ENCODE peak calls at places on chromosomes 3 and 15, in ten cellular contexts. V is neural progenitor cell; G is uterus; T is brain microvascular endothelial cell; C is CD4-positive, alpha-beta memory T cell; P is CD8-positive, alpha-beta T cell; D is neuronal stem cell; U is HCT116; I is iPS DF 6.9; M is HepG2. E is an unnamed sample. For H3K36me3, the result is how much of the 10 kb centered on the place peaks cover.

GRCh38 chr3:124174463-124174862 is 182.5 kb upstream of the ROPN1 start:
- DNase-seq in U (no peak), D (no peak), P (no peak), G (peak), C (no peak), V (no peak), M (no peak), T (no peak), I (no peak), E (no peak)

GRCh38 chr3:72039677-72040076 is 254.7 kb upstream of the PROK2 start:
- DNase-seq in P (no peak), V (no peak), I (no peak), G (no peak), D (no peak), M (no peak), T (no peak), C (no peak), U (no peak), E (no peak)

GRCh38 chr3:155771126-155771525 is 26.3 kb upstream of the PLCH1 start:
- DNase-seq in T (no peak), D (no peak), M (no peak), I (no peak), V (no peak), G (no peak), P (no peak), U (no peak), C (no peak), E (no peak)

GRCh38 chr3:125163739-125164601 is 48.6 kb downstream of the SLC12A8 start:
- DNase-seq in M (peak), P (no peak), T (no peak), I (no peak), G (no peak), V (peak), U (no peak), C (no peak), D (no peak), E (no peak)

GRCh38 chr3:33919312-33919711 is 120.9 kb downstream of the PDCD6IP start:
- DNase-seq in V (no peak), I (no peak), P (no peak), D (no peak), G (no peak), M (no peak), T (no peak), U (no peak), C (no peak), E (no peak)

GRCh38 chr3:52090131-52090548 is 33.8 kb upstream of the DUSP7 start:
- DNase-seq in P (no peak), U (peak), I (no peak), G (peak), T (peak), C (no peak), D (no peak), M (no peak), V (no peak), E (no peak)

GRCh38 chr3:160924776-160925175 is 168.7 kb downstream of the PPM1L start:
- DNase-seq in P (no peak), U (no peak), M (no peak), I (no peak), G (no peak), D (no peak), T (no peak), C (no peak), V (no peak), E (no peak)

GRCh38 chr15:41011055-41011815 is 58.0 kb downstream of the CHAC1 start:
- DNase-seq in I (no peak), P (no peak), D (no peak), M (no peak), C (no peak), G (no peak), T (no peak), U (no peak), V (no peak), E (no peak)

GRCh38 chr15:101635944-101636727 is 16.0 kb downstream of the TM2D3 start:
- DNase-seq in T (no peak), V (no peak), C (no peak), P (no peak), G (no peak), I (no peak), D (no peak), U (no peak), M (no peak), E (no peak)

GRCh38 chr15:25710184-25710583 is 152.9 kb downstream of the ATP10A start:
- DNase-seq in U (no peak), T (no peak), M (peak), G (no peak), I (no peak), D (peak), C (peak), V (peak), P (peak), E (no peak)

GRCh38 chr15:38558714-38559059 is 5.9 kb downstream of the RASGRP1 start:
- DNase-seq in G (no peak), T (peak), P (no peak), U (no peak), M (no peak), I (no peak), D (no peak), V (peak), C (no peak), E (no peak)

GRCh38 chr3:156581954-156582353 is 27.0 kb upstream of the SSR3 start:
- DNase-seq in T (no peak), V (no peak), U (no peak), D (no peak), P (no peak), G (no peak), C (no peak), M (no peak), I (no peak), E (no peak)

GRCh38 chr3:100075163-100075562 is 39.1 kb downstream of the FILIP1L start:
- DNase-seq in M (no peak), V (no peak), T (no peak), G (no peak), P (no peak), D (no peak), I (no peak), C (no peak), U (no peak), E (no peak)

GRCh38 chr3:85737846-85738245 is 779.1 kb downstream of the CADM2 start:
- DNase-seq in G (no peak), I (no peak), M (no peak), C (no peak), P (no peak), D (no peak), V (no peak), T (no peak), U (no peak), E (no peak)

GRCh38 chr3:71862374-71863145 is 77.6 kb upstream of the PROK2 start:
- DNase-seq in U (no peak), V (no peak), I (no peak), C (no peak), T (no peak), P (no peak), D (no peak), M (no peak), G (no peak), E (no peak)

GRCh38 chr15:71078506-71079207 is 36.6 kb upstream of the THSD4 start:
- DNase-seq in P (no peak), T (no peak), C (no peak), V (no peak), G (no peak), I (no peak), D (no peak), U (no peak), M (no peak), E (no peak)

GRCh38 chr15:50067254-50067653 is 51.8 kb downstream of the ATP8B4 start:
- DNase-seq in T (no peak), V (no peak), M (no peak), G (no peak), P (no peak), U (no peak), C (no peak), D (no peak), I (no peak), E (no peak)

GRCh38 chr3:130800829-130801228 is 54.2 kb upstream of the PIK3R4 start:
- DNase-seq in G (no peak), V (peak), C (no peak), P (no peak), U (no peak), D (no peak), I (no peak), M (peak), T (no peak), E (no peak)

GRCh38 chr3:142808103-142808917 is 80.6 kb downstream of the PCOLCE2 start:
- DNase-seq in V (no peak), P (no peak), T (peak), C (no peak), I (no peak), D (no peak), G (no peak), M (peak), U (peak), E (no peak)

GRCh38 chr3:4419920-4420319 is 47.1 kb downstream of the SUMF1 start:
- DNase-seq in V (no peak), C (no peak), U (no peak), I (no peak), G (no peak), P (no peak), D (no peak), M (no peak), T (no peak), E (no peak)

GRCh38 chr3:12681586-12682371 is 17.9 kb upstream of the RAF1 start:
- DNase-seq in D (no peak), U (no peak), P (no peak), C (no peak), M (no peak), T (peak), I (no peak), G (no peak), V (no peak), E (no peak)

GRCh38 chr3:7618606-7619005 is 757.7 kb downstream of the GRM7 start:
- DNase-seq in V (no peak), U (no peak), C (no peak), D (no peak), P (no peak), M (no peak), T (no peak), I (no peak), G (no peak), E (no peak)

GRCh38 chr15:39585871-39586301 is 5.0 kb downstream of the THBS1 start:
- DNase-seq in P (no peak), D (no peak), V (no peak), M (no peak), G (no peak), T (no peak), U (no peak), C (no peak), I (no peak), E (no peak)

GRCh38 chr3:3776607-3777006 is 22.6 kb upstream of the LRRN1 start:
- DNase-seq in C (no peak), G (no peak), T (no peak), P (no peak), I (no peak), D (no peak), V (no peak), M (no peak), U (no peak), E (no peak)

GRCh38 chr3:53026423-53027162 is 19.3 kb downstream of the SFMBT1 start:
- DNase-seq in T (no peak), P (no peak), V (no peak), G (no peak), M (no peak), D (no peak), U (no peak), I (no peak), C (no peak), E (no peak)

GRCh38 chr15:24933716-24934115 is 21.1 kb upstream of the SNRPN start:
- DNase-seq in M (no peak), U (no peak), P (no peak), I (no peak), D (no peak), V (no peak), C (no peak), T (no peak), G (no peak), E (no peak)

GRCh38 chr15:68782589-68783161 is 38.0 kb downstream of the ANP32A start:
- DNase-seq in U (no peak), C (no peak), T (no peak), P (no peak), V (no peak), G (no peak), D (no peak), I (no peak), M (no peak), E (no peak)

GRCh38 chr15:68781766-68782588 is 38.7 kb downstream of the ANP32A start:
- DNase-seq in U (no peak), V (no peak), M (no peak), T (no peak), P (peak), D (no peak), I (no peak), C (no peak), G (peak), E (no peak)

GRCh38 chr15:68784206-68784605 is 36.5 kb downstream of the ANP32A start:
- DNase-seq in D (no peak), V (no peak), U (no peak), C (no peak), M (no peak), P (no peak), I (no peak), G (no peak), T (no peak), E (no peak)

GRCh38 chr15:68781209-68781608 is 39.5 kb downstream of the ANP32A start:
- DNase-seq in D (no peak), U (no peak), I (no peak), C (no peak), M (no peak), V (no peak), G (no peak), P (no peak), T (no peak), E (no peak)

DNA sequence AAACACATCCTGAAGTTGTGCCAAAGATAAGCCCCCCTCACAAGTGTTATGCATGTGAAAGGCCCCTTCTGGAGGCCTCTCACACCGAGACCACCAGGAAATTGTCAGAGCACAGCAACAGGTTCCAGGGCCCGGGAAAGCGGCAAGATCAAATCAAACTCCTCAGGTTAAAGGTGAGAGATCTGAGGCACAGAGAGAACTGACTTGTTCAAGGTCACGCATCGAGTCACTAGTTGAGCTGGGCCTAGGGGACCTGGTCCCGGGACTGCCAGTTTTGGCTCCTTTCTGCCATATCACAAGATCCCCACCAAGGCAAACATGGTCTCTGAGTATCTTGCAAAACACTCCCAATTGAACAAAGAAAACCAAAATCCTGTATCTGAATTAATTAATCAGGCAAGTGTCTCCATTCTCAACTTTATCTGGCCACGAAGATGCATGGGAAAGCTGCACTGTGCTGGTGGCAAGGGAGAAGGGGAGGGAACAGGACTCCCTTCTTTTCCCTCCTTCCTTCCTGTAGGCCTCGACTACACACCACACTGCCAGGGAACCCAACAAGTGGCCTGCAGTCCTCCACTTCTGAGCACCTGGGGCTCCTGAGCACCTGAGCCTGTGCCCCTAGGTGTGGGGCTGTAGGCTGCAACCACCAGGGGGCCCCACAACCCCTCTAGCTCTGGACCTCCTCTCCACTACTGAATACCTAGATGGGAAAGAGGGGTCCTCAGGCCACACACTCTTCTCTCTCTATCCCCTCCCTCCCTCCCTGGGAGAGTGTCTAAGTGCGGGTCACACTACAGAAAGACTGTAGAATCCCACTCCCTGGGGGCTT is 37.3 kb downstream of the ANP32A start:
- DNase-seq in D (no peak), C (peak), M (peak), T (no peak), U (peak), I (peak), V (peak), P (peak), G (no peak), E (peak)
- H3K36me3 ChIP-seq in D (half or more), C (half or more), M (half or more), T (under half), U (under half), I (under half), V (under half), P (under half), G (under half), E (under half)

GRCh38 chr3:15023719-15024118 is 41.4 kb downstream of the MRPS25 start:
- DNase-seq in V (no peak), T (no peak), D (no peak), U (no peak), G (no peak), P (no peak), C (no peak), I (no peak), M (no peak), E (no peak)

DNA sequence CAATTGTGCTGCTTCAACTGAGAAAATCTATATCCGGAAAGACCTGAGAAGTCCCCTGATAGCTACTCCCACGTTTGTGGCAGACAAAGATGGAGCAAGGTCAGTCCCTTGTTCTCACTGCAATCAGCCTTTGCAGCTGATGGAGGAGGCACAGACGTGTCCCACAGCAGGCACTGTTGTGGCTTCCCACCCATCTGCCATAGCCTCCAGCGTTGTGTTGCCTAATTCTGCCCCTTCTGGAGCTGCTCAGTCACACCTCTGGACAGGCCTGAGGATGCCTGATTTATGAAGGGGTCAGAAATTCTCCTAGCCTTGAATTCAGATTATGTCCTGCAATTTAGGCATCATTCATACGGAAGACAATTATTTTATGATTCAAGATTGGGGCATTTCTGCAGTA is 41.9 kb downstream of the MRPS25 start:
- DNase-seq in T (no peak), G (no peak), V (no peak), P (no peak), C (no peak), U (no peak), M (no peak), D (no peak), I (no peak), E (no peak)
- H3K36me3 ChIP-seq in T (under half), G (under half), V (under half), P (under half), C (under half), U (under half), M (half or more), D (half or more), I (under half), E (under half)

DNA sequence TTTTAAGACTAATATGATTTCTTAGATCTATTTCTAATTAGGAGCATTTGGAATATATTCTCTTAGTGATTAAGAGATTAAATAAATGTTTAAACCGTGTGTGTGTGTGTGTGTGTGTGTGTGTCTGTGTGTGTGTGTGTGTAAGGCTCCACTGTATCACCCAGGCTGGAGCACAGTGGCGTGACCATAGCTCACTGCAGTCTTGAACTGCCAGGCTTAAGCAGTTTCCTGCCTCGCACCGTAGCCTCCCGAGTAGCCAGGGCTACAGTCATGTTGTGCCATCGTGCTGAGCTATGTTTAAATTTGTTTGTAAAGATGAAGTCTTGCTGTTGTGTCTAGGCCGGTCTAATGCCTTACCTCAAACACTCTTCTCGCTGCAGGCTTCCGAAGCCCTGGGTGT is 109.4 kb downstream of the KLHL25 start:
- DNase-seq in I (no peak), G (no peak), V (no peak), P (no peak), M (no peak), U (no peak), D (no peak), T (no peak), C (no peak), E (no peak)
- H3K36me3 ChIP-seq in I (under half), G (under half), V (under half), P (under half), M (under half), U (under half), D (half or more), T (under half), C (under half), E (under half)

DNA sequence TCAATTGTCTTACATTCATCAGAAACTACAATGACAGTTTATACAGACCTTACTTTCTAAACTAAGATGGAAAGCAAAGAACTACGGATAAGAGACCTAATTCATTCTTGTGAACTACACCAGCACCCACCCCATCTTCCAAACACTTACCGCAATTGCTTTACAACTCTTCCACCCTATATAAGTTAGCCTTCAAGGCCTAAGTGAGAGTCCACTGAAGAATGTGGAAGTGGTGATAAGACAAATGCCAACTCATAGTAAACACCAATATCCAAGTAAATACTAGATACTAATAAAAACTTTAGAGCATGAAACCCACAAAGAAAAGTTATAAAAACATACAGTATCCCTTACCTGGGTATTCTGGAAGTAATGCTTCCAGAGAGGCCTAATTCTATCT is 13.6 kb downstream of the ARF4 start:
- DNase-seq in D (no peak), T (no peak), V (no peak), M (no peak), P (no peak), C (no peak), U (no peak), I (no peak), G (no peak), E (no peak)
- H3K36me3 ChIP-seq in D (half or more), T (half or more), V (under half), M (half or more), P (under half), C (under half), U (under half), I (under half), G (under half), E (under half)

DNA sequence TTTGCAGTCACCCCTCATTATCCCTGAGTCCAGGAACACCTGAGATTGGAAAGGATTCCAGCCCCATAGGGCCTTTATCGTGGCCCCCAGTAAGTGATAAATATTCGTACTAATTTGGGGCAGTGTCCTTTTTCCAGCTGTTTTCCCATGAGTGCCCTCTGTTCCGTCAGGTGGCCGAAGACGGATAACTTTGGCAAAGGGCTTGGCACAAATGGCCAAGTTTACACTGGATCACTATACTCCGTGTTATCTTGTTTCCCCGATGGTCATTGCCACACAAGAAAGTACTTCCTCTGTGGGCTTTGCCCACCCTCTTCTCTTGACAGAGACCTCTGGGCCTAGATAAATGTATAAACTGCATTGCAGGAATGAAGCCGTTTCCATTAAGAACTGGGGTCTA is 39.1 kb downstream of the SMAD3 start:
- DNase-seq in I (no peak), V (no peak), M (no peak), P (no peak), C (no peak), T (no peak), G (no peak), D (no peak), U (no peak), E (no peak)
- H3K36me3 ChIP-seq in I (under half), V (under half), M (under half), P (under half), C (under half), T (half or more), G (under half), D (under half), U (under half), E (under half)

GRCh38 chr3:48647714-48648113 is 12.5 kb upstream of the SLC26A6 start:
- DNase-seq in T (no peak), G (no peak), D (no peak), V (no peak), M (no peak), C (no peak), U (no peak), I (no peak), P (no peak), E (no peak)
- H3K36me3 ChIP-seq in T (under half), G (under half), D (half or more), V (under half), M (under half), C (under half), U (under half), I (under half), P (under half), E (under half)

GRCh38 chr15:42973114-42973513 is 52.5 kb upstream of the TTBK2 start:
- DNase-seq in M (no peak), P (no peak), G (no peak), U (no peak), V (no peak), D (no peak), I (no peak), T (no peak), C (no peak), E (no peak)
- H3K36me3 ChIP-seq in M (under half), P (under half), G (under half), U (under half), V (under half), D (half or more), I (under half), T (under half), C (under half), E (under half)